ENCODE peak calls at places on chromosome 4, in seven cellular contexts. X, G, N, B, P, L and J are unnamed samples.
A peak's percentile ranks its signal among the peaks of the same experiment; 100 is the strongest.

GRCh38 chr4:72843466-72843865 is 226.1 kb downstream of the COX18 start:
- DNase-seq in X (no peak), G (no peak), N (no peak), B (no peak), P (no peak), L (no peak), J (no peak)

GRCh38 chr4:123037809-123038208 is 115.4 kb upstream of the NUDT6 start:
- DNase-seq in X (peak; percentile 32), G (no peak), N (no peak), B (peak; percentile 54), P (no peak), L (no peak), J (peak; percentile 68)

GRCh38 chr4:12691168-12691567 is 793.0 kb downstream of the RAB28 start:
- DNase-seq in X (no peak), G (no peak), N (no peak), B (no peak), P (no peak), L (no peak), J (no peak)

GRCh38 chr4:4901877-4902276 is 42.4 kb downstream of the MSX1 start:
- DNase-seq in X (no peak), G (peak; percentile 41), N (no peak), B (no peak), P (no peak), L (peak; percentile 41), J (no peak)

GRCh38 chr4:37948542-37948941 is 11.7 kb upstream of the PTTG2 start:
- DNase-seq in X (no peak), G (no peak), N (no peak), B (no peak), P (no peak), L (no peak), J (no peak)

GRCh38 chr4:168797176-168797575 is 212.9 kb downstream of the CBR4 start:
- DNase-seq in X (peak; percentile 91), G (no peak), N (no peak), B (peak; percentile 94), P (no peak), L (no peak), J (peak; percentile 36)

GRCh38 chr4:70676554-70677090 is 10.3 kb upstream of the JCHAIN start:
- DNase-seq in X (no peak), G (no peak), N (no peak), B (no peak), P (no peak), L (no peak), J (no peak)

GRCh38 chr4:8598391-8599090 is 6.0 kb downstream of the CPZ start:
- DNase-seq in X (no peak), G (no peak), N (no peak), B (no peak), P (no peak), L (no peak), J (no peak)

GRCh38 chr4:108168672-108169562 is at the start of gene LEF1:
- DNase-seq in X (peak; percentile 65), G (peak; percentile 74), N (peak; percentile 79), B (peak; percentile 11), P (peak; percentile 49), L (peak; percentile 90), J (no peak)

GRCh38 chr4:183807420-183808101 is 97.5 kb upstream of the STOX2 start:
- DNase-seq in X (no peak), G (no peak), N (no peak), B (no peak), P (no peak), L (no peak), J (no peak)

GRCh38 chr4:18686338-18687039 is 664.9 kb upstream of the LCORL start:
- DNase-seq in X (no peak), G (no peak), N (no peak), B (no peak), P (no peak), L (no peak), J (no peak)

GRCh38 chr4:184252136-184253071 is 34.7 kb upstream of the ENPP6 start:
- DNase-seq in X (no peak), G (no peak), N (no peak), B (no peak), P (no peak), L (no peak), J (no peak)

GRCh38 chr4:147312376-147313046 is 168.4 kb upstream of the EDNRA start:
- DNase-seq in X (peak; percentile 78), G (no peak), N (no peak), B (peak; percentile 81), P (no peak), L (peak; percentile 14), J (no peak)

GRCh38 chr4:147017081-147017480 is 71.4 kb upstream of the TTC29 start:
- DNase-seq in X (peak; percentile 2), G (no peak), N (no peak), B (peak; percentile 1), P (no peak), L (no peak), J (peak; percentile 12)

GRCh38 chr4:137644201-137644600 is 111.9 kb upstream of the PCDH18 start:
- DNase-seq in X (no peak), G (no peak), N (no peak), B (peak; percentile 62), P (no peak), L (no peak), J (no peak)

DNA sequence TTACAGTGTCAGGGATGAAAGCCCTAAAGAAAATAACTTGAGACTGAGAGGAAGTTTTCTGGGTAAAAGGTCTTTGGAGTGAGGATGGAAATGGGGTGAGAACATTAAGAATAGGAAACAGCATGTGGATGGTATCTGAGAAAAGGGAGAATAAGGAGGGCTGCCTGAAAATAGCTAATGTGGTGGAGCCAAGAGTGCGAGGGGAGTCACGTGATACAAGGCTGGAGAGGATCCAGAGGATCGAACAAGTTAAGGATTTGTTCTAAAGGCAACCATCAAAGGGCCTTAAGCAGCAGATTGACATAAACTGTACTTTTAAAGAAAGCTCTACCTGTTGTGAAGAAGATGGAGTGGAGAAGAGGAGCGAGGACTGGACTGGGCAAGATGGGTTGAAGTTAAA is 347.4 kb upstream of the AGA start:
- DNase-seq in X (no peak), G (no peak), N (no peak), B (no peak), P (no peak), L (no peak), J (no peak)
- H3K9ac ChIP-seq in X (no peak overlapping the region), G (no peak overlapping the region), N (no peak overlapping the region), B (no peak overlapping the region), P (no peak overlapping the region), L (no peak overlapping the region), J (no peak overlapping the region)

GRCh38 chr4:79227896-79228295 is 98.0 kb downstream of the NAA11 start:
- DNase-seq in X (no peak), G (no peak), N (no peak), B (no peak), P (no peak), L (no peak), J (no peak)

GRCh38 chr4:79235074-79235473 is 90.8 kb downstream of the NAA11 start:
- DNase-seq in X (no peak), G (no peak), N (no peak), B (no peak), P (no peak), L (no peak), J (no peak)

GRCh38 chr4:79233820-79234219 is 92.0 kb downstream of the NAA11 start:
- DNase-seq in X (no peak), G (no peak), N (no peak), B (no peak), P (no peak), L (no peak), J (no peak)

GRCh38 chr4:79237836-79238235 is 88.0 kb downstream of the NAA11 start:
- DNase-seq in X (no peak), G (no peak), N (peak; percentile 26), B (no peak), P (no peak), L (no peak), J (peak; percentile 35)

DNA sequence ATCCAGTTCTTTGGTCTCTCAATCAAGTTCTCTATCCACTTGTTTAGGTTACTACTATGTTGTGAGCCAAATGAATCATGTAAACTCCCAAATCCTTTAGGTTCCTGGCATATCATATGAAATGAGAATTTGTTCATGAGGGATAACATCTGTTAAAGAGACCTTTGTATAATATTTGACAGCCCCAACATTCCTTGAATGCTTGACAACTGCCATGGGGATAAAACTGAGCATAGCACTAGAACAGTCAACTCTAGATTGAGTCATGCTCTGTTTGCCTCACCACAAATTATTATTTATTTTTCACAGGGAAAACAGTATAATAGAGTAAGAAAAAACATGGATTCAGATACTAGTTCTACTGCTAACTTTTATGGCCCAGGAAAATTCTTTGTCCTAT is 93.3 kb downstream of the NAA11 start:
- DNase-seq in X (no peak), G (no peak), N (no peak), B (peak; percentile 7), P (no peak), L (no peak), J (peak; percentile 49)
- H3K18ac ChIP-seq in X (no peak overlapping the region), G (no peak overlapping the region), N (no peak overlapping the region), B (no peak overlapping the region), P (no peak overlapping the region), L (no peak overlapping the region), J (no peak overlapping the region)

GRCh38 chr4:158819942-158820786 is 51.3 kb downstream of the FNIP2 start:
- DNase-seq in X (no peak), G (no peak), N (no peak), B (peak; percentile 43), P (no peak), L (no peak), J (no peak)

GRCh38 chr4:158814636-158815035 is 45.8 kb downstream of the FNIP2 start:
- DNase-seq in X (no peak), G (no peak), N (no peak), B (peak; percentile 67), P (no peak), L (no peak), J (peak; percentile 43)

GRCh38 chr4:158816953-158817352 is 48.1 kb downstream of the FNIP2 start:
- DNase-seq in X (no peak), G (no peak), N (no peak), B (no peak), P (no peak), L (no peak), J (no peak)

GRCh38 chr4:158818595-158818994 is 49.8 kb downstream of the FNIP2 start:
- DNase-seq in X (no peak), G (no peak), N (no peak), B (no peak), P (no peak), L (no peak), J (peak; percentile 60)

DNA sequence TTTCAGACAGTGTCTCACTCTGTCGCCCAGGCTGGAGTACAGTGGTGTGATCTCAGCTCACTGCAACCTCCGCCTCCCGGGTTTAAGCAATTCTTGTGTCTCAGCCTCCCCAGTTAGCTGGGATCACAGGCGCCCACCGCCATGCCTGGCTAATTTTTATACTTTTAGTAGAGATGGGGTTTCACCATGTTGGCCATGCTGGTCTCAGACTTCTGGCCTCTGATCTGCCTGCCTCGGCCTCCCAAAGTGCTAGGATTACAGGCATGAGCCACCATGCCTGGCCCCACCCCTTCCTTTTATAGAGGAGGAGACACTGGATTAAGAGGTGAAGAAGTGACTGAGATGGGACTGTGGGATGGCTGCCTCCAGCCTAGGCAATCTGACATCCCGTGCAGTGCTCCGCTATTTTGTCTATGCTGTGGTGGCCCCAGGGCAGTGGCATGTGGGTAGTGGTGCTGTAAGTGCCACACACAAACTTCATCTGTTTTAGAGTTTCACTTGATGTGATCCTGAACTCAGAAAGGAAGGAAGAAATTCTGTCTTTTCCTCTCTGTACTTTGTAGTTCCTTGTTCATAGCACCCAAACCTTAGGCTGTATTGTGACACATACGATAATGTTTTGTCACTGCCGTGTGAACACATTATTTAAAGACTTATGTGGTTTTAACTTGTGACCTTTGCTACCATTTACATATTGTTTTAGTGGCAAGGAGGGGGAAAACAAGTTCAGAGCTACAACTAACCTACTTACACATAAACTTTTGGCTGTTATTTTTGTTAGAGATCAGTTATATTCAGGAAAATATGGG is 48.9 kb downstream of the FNIP2 start:
- DNase-seq in X (peak; percentile 48), G (no peak), N (no peak), B (no peak), P (no peak), L (no peak), J (no peak)
- H3K4me1 ChIP-seq in X (peaks cover 3% of the 10 kb centered on the region), G (peaks cover 2% of the 10 kb centered on the region), N (no peaks in the 10 kb centered on the region), B (peaks cover 21% of the 10 kb centered on the region), P (no peaks in the 10 kb centered on the region), L (no peaks in the 10 kb centered on the region), J (peaks cover 7% of the 10 kb centered on the region)

GRCh38 chr4:94766856-94767255 is 9.1 kb downstream of the BMPR1B start:
- DNase-seq in X (peak; percentile 23), G (no peak), N (no peak), B (peak; percentile 60), P (no peak), L (peak; percentile 24), J (peak; percentile 16)
- H3K9ac ChIP-seq in X (no peak overlapping the region), G (no peak overlapping the region), N (no peak overlapping the region), B (no peak overlapping the region), P (no peak overlapping the region), L (no peak overlapping the region), J (no peak overlapping the region)